ENCODE peak calls at places on chromosomes 5 and 9, in six cellular contexts. N is Peyer's patch, T is IMR-90, O is Caki2, Z is left cardiac atrium, P is suprapubic skin. D is an unnamed sample.

GRCh38 chr9:2859776-2860379 is 16.0 kb upstream of the PUM3 start:
- DNase-seq in N (peak; percentile 78), P (no peak), O (peak; percentile 23), T (peak; percentile 57), Z (peak; percentile 60), D (peak; percentile 80)

GRCh38 chr9:121636411-121636865 is 15.0 kb upstream of the DAB2IP start:
- DNase-seq in N (no peak), O (no peak), P (no peak), Z (no peak), T (peak; percentile 46), D (peak; percentile 90)

GRCh38 chr5:167233507-167233906 is 1057.9 kb upstream of the WWC1 start:
- DNase-seq in P (no peak), T (peak; percentile 26), N (no peak), O (no peak), Z (no peak), D (no peak)

GRCh38 chr5:171450423-171451246 is 31.2 kb downstream of the FGF18 start:
- DNase-seq in T (peak; percentile 73), Z (peak; percentile 87), O (peak; percentile 58), N (peak; percentile 63), P (no peak), D (peak; percentile 99)

GRCh38 chr9:21813575-21814473 is 11.4 kb downstream of the MTAP start:
- DNase-seq in P (no peak), O (peak; percentile 65), Z (peak; percentile 51), T (peak; percentile 86), N (peak; percentile 86), D (no peak)

GRCh38 chr9:6845881-6846280 is 88.1 kb downstream of the KDM4C start:
- DNase-seq in N (no peak), Z (no peak), O (peak; percentile 52), T (peak; percentile 27), P (no peak), D (peak; percentile 43)

GRCh38 chr5:180494510-180495181 is 467 bp downstream of the CNOT6 start:
- DNase-seq in P (peak; percentile 80), O (peak; percentile 58), Z (peak; percentile 55), N (peak; percentile 69), T (no peak), D (peak; percentile 94)

GRCh38 chr5:126354012-126354856 is 69.0 kb upstream of the GRAMD2B start:
- DNase-seq in P (no peak), N (no peak), Z (no peak), O (peak; percentile 66), T (peak; percentile 98), D (peak; percentile 63)

GRCh38 chr5:62558941-62559340 is 19.7 kb upstream of the LRRC70 start:
- DNase-seq in Z (no peak), T (no peak), N (no peak), O (no peak), P (no peak), D (no peak)

GRCh38 chr5:446864-447263 is 3.9 kb downstream of the EXOC3 start:
- DNase-seq in T (peak; percentile 51), N (peak; percentile 41), P (peak; percentile 57), Z (peak; percentile 15), O (no peak), D (peak; percentile 89)

GRCh38 chr9:38713426-38713825 is 6.5 kb downstream of the FAM240B start:
- DNase-seq in P (no peak), Z (no peak), O (peak; percentile 19), T (peak; percentile 57), N (no peak), D (no peak)

GRCh38 chr5:7597058-7597457 is 201.1 kb downstream of the ADCY2 start:
- DNase-seq in Z (no peak), N (no peak), O (no peak), P (no peak), T (no peak), D (no peak)

D was measured in osteoblast.